ENCODE peak calls at places on chromosomes 3 and 15, in four cellular contexts. One of them, this sample, is unnamed. For H3K4me1 and H3K9me3, the result is how much of the 10 kb centered on the place peaks cover.

GRCh38 chr3:172373912-172374311 is 74.3 kb downstream of the GHSR start:
- DNase-seq in adrenal gland: no peak
- DNase-seq in tibial artery: no peak
- DNase-seq in BE2C: no peak
- DNase-seq in this sample: no peak

GRCh38 chr15:68389936-68390790 is 41.8 kb downstream of the ITGA11 start:
- DNase-seq in adrenal gland: peak
- DNase-seq in tibial artery: no peak
- DNase-seq in BE2C: peak
- DNase-seq in this sample: peak

GRCh38 chr3:193828477-193828876 is 235.5 kb downstream of the OPA1 start:
- DNase-seq in BE2C: no peak
- DNase-seq in adrenal gland: no peak
- DNase-seq in tibial artery: no peak
- DNase-seq in this sample: no peak

GRCh38 chr3:127741690-127742089 is 68.9 kb downstream of the ABTB1 start:
- DNase-seq in adrenal gland: no peak
- DNase-seq in BE2C: no peak
- DNase-seq in tibial artery: no peak
- DNase-seq in this sample: no peak

GRCh38 chr15:78044407-78045155 is 32.9 kb downstream of the TBC1D2B start:
- DNase-seq in tibial artery: no peak
- DNase-seq in BE2C: no peak
- DNase-seq in adrenal gland: no peak
- DNase-seq in this sample: no peak

GRCh38 chr3:137194301-137194700 is 236.5 kb downstream of the IL20RB start:
- DNase-seq in BE2C: no peak
- DNase-seq in tibial artery: no peak
- DNase-seq in adrenal gland: no peak
- DNase-seq in this sample: no peak

GRCh38 chr3:3127432-3128010 is 781 bp downstream of the TRNT1 start:
- DNase-seq in BE2C: no peak
- DNase-seq in adrenal gland: peak
- DNase-seq in tibial artery: no peak
- DNase-seq in this sample: no peak

GRCh38 chr3:133121471-133121870 is 83.3 kb downstream of the TMEM108 start:
- DNase-seq in adrenal gland: no peak
- DNase-seq in BE2C: no peak
- DNase-seq in tibial artery: no peak
- DNase-seq in this sample: no peak

GRCh38 chr3:168071535-168071934 is 24.2 kb downstream of the GOLIM4 start:
- DNase-seq in adrenal gland: peak
- DNase-seq in BE2C: no peak
- DNase-seq in tibial artery: no peak
- DNase-seq in this sample: no peak

GRCh38 chr3:36868614-36869436 is 76.0 kb downstream of the TRANK1 start:
- DNase-seq in adrenal gland: peak
- DNase-seq in tibial artery: peak
- DNase-seq in BE2C: peak
- DNase-seq in this sample: no peak

GRCh38 chr3:78613366-78614008 is 1154.3 kb downstream of the ROBO1 start:
- DNase-seq in BE2C: peak
- DNase-seq in adrenal gland: no peak
- DNase-seq in tibial artery: no peak
- DNase-seq in this sample: no peak

GRCh38 chr3:14480207-14481017 is 59.7 kb downstream of the GRIP2 start:
- DNase-seq in BE2C: peak
- DNase-seq in tibial artery: no peak
- DNase-seq in adrenal gland: peak
- DNase-seq in this sample: no peak

GRCh38 chr3:192920406-192920805 is 2.8 kb upstream of the MB21D2 start:
- DNase-seq in BE2C: no peak
- DNase-seq in adrenal gland: no peak
- DNase-seq in tibial artery: no peak
- DNase-seq in this sample: no peak

GRCh38 chr15:70376929-70377691 is 279.4 kb upstream of the TLE3 start:
- DNase-seq in BE2C: peak
- DNase-seq in tibial artery: peak
- DNase-seq in adrenal gland: peak
- DNase-seq in this sample: peak

GRCh38 chr3:138351151-138351550 is 2.8 kb downstream of the MRAS start:
- DNase-seq in BE2C: no peak
- DNase-seq in adrenal gland: no peak
- DNase-seq in tibial artery: no peak
- DNase-seq in this sample: no peak

GRCh38 chr3:143134446-143134845 is 14.9 kb downstream of the CHST2 start:
- DNase-seq in BE2C: peak
- DNase-seq in adrenal gland: no peak
- DNase-seq in tibial artery: no peak
- DNase-seq in this sample: no peak

GRCh38 chr3:184896336-184896735 is 84.4 kb downstream of the VPS8 start:
- DNase-seq in adrenal gland: no peak
- DNase-seq in BE2C: no peak
- DNase-seq in tibial artery: no peak
- DNase-seq in this sample: no peak

GRCh38 chr3:149596136-149596770 is 61.6 kb downstream of the WWTR1 start:
- DNase-seq in tibial artery: no peak
- DNase-seq in adrenal gland: peak
- DNase-seq in BE2C: no peak
- DNase-seq in this sample: no peak

GRCh38 chr15:54500330-54500729 is 522.1 kb downstream of the UNC13C start:
- DNase-seq in tibial artery: no peak
- DNase-seq in adrenal gland: no peak
- DNase-seq in BE2C: no peak
- DNase-seq in this sample: no peak

GRCh38 chr15:80990955-80991354 is 1.3 kb upstream of the MESD start:
- DNase-seq in BE2C: no peak
- DNase-seq in adrenal gland: no peak
- DNase-seq in tibial artery: no peak
- DNase-seq in this sample: no peak

GRCh38 chr15:52523192-52523591 is 5.5 kb downstream of the MYO5A start:
- DNase-seq in tibial artery: no peak
- DNase-seq in BE2C: no peak
- DNase-seq in adrenal gland: no peak
- DNase-seq in this sample: no peak

GRCh38 chr3:87488725-87489124 is 212.3 kb upstream of the POU1F1 start:
- DNase-seq in adrenal gland: no peak
- DNase-seq in tibial artery: no peak
- DNase-seq in BE2C: no peak
- DNase-seq in this sample: no peak

GRCh38 chr15:71302861-71303410 is 187.7 kb downstream of the THSD4 start:
- DNase-seq in BE2C: no peak
- DNase-seq in adrenal gland: no peak
- DNase-seq in tibial artery: no peak
- DNase-seq in this sample: no peak

GRCh38 chr3:30355622-30356021 is 250.8 kb upstream of the TGFBR2 start:
- DNase-seq in BE2C: no peak
- DNase-seq in adrenal gland: no peak
- DNase-seq in tibial artery: no peak
- DNase-seq in this sample: no peak

GRCh38 chr3:26236511-26236910 is 386.1 kb upstream of the LRRC3B start:
- DNase-seq in BE2C: no peak
- DNase-seq in tibial artery: no peak
- DNase-seq in adrenal gland: peak
- DNase-seq in this sample: no peak

GRCh38 chr15:81293728-81294500 is 30.0 kb downstream of the STARD5 start:
- DNase-seq in adrenal gland: peak
- DNase-seq in BE2C: no peak
- DNase-seq in tibial artery: no peak
- DNase-seq in this sample: no peak

GRCh38 chr3:184608209-184608608 is 46.6 kb downstream of the EPHB3 start:
- DNase-seq in adrenal gland: no peak
- DNase-seq in BE2C: no peak
- DNase-seq in tibial artery: no peak
- DNase-seq in this sample: no peak

GRCh38 chr3:195079636-195080035 is 191.3 kb downstream of the XXYLT1 start:
- DNase-seq in adrenal gland: no peak
- DNase-seq in tibial artery: no peak
- DNase-seq in BE2C: no peak
- DNase-seq in this sample: peak
- H3K4me1 ChIP-seq in adrenal gland: under half
- H3K4me1 ChIP-seq in tibial artery: under half
- H3K4me1 ChIP-seq in BE2C: under half
- H3K4me1 ChIP-seq in this sample: under half

DNA sequence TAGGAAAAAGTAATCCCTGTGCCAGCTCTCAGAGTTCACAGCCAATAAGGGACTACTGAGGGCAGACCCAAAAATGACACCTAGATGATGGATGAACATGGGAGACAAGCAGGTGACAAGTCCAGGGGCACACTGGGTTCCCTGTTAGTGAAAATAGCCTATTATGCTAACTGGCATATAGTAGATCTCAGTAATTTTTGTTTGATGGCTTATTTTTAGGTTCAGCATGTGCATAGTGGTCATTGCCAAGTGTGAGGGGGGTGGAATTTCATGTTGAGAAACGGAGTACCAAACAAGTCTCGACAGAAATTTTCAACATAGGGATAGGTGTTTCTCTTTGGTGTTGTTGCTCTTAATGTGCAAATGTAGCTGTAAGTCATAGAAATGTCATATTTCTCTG is 6.4 kb upstream of the ITGB5 start:
- DNase-seq in tibial artery: peak
- DNase-seq in adrenal gland: no peak
- DNase-seq in BE2C: no peak
- DNase-seq in this sample: no peak
- TF ChIP-seq CTCF in tibial artery: no peak
- TF ChIP-seq CTCF in adrenal gland: no peak
- TF ChIP-seq CTCF in BE2C: no peak
- TF ChIP-seq CTCF in this sample: no peak

DNA sequence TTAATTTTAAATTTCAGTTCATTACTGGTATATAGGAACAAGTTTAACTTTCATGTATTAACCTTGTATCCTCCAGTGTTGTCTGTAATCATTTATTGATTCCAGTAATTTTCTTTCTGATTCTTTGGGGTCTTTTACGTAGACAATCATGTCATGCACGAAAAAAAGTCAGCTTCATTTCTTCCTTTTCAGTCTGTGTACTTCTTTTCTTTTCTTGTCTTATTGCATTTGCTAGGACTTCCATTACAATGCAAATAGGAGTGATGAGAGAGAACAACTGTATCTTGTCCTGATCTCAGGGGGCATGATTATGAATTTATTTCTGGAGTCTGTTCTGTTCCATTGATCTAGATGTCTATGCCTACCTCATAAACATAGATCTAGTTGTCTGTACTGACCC is 56.5 kb downstream of the STT3B start:
- DNase-seq in BE2C: no peak
- DNase-seq in adrenal gland: no peak
- DNase-seq in tibial artery: no peak
- DNase-seq in this sample: no peak
- H3K9me3 ChIP-seq in BE2C: under half
- H3K9me3 ChIP-seq in adrenal gland: under half
- H3K9me3 ChIP-seq in tibial artery: under half
- H3K9me3 ChIP-seq in this sample: under half

GRCh38 chr15:79678032-79678701 is 218.6 kb downstream of the MTHFS start:
- DNase-seq in tibial artery: no peak
- DNase-seq in BE2C: no peak
- DNase-seq in adrenal gland: no peak
- DNase-seq in this sample: no peak
- H3K4me1 ChIP-seq in tibial artery: under half
- H3K4me1 ChIP-seq in BE2C: under half
- H3K4me1 ChIP-seq in adrenal gland: under half
- H3K4me1 ChIP-seq in this sample: under half

DNA sequence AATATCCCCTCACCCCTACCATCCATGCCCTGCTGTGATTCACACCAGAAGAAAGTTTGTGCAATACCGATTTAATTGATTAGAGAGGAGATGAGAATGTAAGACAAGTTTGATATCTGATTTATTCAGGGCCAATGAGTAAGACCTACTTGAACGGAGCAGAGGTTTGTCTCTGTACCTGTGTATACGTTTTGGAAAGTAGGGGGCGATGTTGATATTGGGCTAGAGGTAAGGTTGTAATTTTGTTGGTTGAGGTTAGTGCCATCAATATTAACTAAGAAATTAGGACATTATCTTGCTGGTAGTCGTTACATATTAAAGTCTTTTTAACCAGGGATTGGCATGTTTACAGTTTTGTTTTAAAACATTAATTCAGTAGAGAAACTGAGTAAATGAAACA is 20.5 kb downstream of the EAF2 start:
- DNase-seq in BE2C: no peak
- DNase-seq in adrenal gland: no peak
- DNase-seq in tibial artery: no peak
- DNase-seq in this sample: no peak
- TF ChIP-seq CTCF in BE2C: peak
- TF ChIP-seq CTCF in adrenal gland: no peak
- TF ChIP-seq CTCF in tibial artery: no peak
- TF ChIP-seq CTCF in this sample: no peak

GRCh38 chr15:26521142-26521541 is 251.7 kb downstream of the GABRB3 start:
- DNase-seq in BE2C: no peak
- DNase-seq in tibial artery: no peak
- DNase-seq in adrenal gland: no peak
- DNase-seq in this sample: no peak
- H3K9me3 ChIP-seq in BE2C: under half
- H3K9me3 ChIP-seq in tibial artery: under half
- H3K9me3 ChIP-seq in adrenal gland: under half
- H3K9me3 ChIP-seq in this sample: under half

DNA sequence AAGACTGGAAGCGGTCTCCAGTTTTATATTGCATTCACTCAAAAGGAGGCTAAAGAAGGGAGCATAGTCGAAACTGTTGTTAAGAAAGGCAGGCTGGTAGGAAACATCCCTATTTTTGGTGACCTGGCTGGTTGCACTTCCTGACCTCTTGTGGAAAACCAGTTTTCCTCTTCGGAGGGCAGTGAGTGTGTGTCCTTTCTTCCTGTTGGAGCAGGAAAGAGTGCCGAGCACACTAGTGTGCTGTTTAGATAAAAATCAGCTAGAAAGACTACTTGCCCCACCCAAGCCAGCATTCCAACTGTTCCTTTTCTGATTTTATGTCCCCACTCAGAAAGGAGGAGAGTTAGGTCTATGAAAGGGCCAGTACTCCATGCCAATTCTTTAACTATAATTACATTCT is 65.1 kb upstream of the CCR4 start:
- DNase-seq in BE2C: no peak
- DNase-seq in adrenal gland: no peak
- DNase-seq in tibial artery: no peak
- DNase-seq in this sample: no peak
- H3K4me1 ChIP-seq in BE2C: under half
- H3K4me1 ChIP-seq in adrenal gland: under half
- H3K4me1 ChIP-seq in tibial artery: under half
- H3K4me1 ChIP-seq in this sample: under half

GRCh38 chr3:86388848-86389247 is 602.1 kb downstream of the VGLL3 start:
- DNase-seq in adrenal gland: no peak
- DNase-seq in tibial artery: no peak
- DNase-seq in BE2C: peak
- DNase-seq in this sample: no peak
- TF ChIP-seq CTCF in adrenal gland: no peak
- TF ChIP-seq CTCF in tibial artery: no peak
- TF ChIP-seq CTCF in BE2C: peak
- TF ChIP-seq CTCF in this sample: no peak

DNA sequence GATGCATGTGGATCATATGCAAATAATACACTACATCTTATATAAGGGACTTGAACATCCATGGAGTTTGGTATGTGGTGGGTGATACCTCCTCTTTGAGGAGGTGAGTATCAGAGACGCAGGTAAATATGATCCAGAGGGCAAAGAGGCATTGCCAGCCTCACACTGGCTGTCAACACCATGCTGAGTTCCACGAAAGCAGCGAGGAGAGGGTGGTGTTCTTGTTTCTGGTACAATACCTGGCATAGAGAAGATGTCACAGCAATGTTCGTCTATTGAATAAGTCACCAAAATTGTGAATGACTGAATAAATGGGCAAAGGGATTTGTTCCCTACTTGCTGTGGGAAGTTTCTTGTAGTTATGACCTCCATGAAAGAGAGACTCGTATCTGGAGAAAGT is 182.2 kb downstream of the SNRPN start:
- DNase-seq in BE2C: no peak
- DNase-seq in tibial artery: no peak
- DNase-seq in adrenal gland: no peak
- DNase-seq in this sample: no peak
- H3K9me3 ChIP-seq in BE2C: under half
- H3K9me3 ChIP-seq in tibial artery: under half
- H3K9me3 ChIP-seq in adrenal gland: under half
- H3K9me3 ChIP-seq in this sample: under half